ENCODE peak calls at places on chromosomes 4 and X, in ten cellular contexts. H, J, Z, I, W, T, C, K, B and L are unnamed samples.
A peak's percentile ranks its signal among the peaks of the same experiment; 100 is the strongest.

GRCh38 chrX:13223868-13224555 is 95.8 kb downstream of the ATXN3L start:
- DNase-seq in H (peak; percentile 77), J (no peak), Z (no peak), I (peak; percentile 12), W (no peak), T (no peak), C (no peak), K (peak; percentile 89), B (no peak), L (no peak)

GRCh38 chrX:10014462-10015373 is 47.6 kb downstream of the CLDN34 start:
- DNase-seq in H (no peak), J (peak; percentile 84), Z (peak; percentile 85), I (peak; percentile 84), W (peak; percentile 59), T (peak; percentile 95), C (peak; percentile 73), K (peak; percentile 79), B (peak; percentile 86), L (peak; percentile 72)

GRCh38 chrX:114344756-114345155 is 239.1 kb upstream of the HTR2C start:
- DNase-seq in H (no peak), J (peak; percentile 23), Z (peak; percentile 3), I (no peak), W (no peak), T (no peak), C (no peak), K (peak; percentile 63), B (no peak), L (no peak)

GRCh38 chr4:121238461-121238860 is 74.3 kb upstream of the TNIP3 start:
- DNase-seq in H (no peak), J (no peak), Z (no peak), I (no peak), W (no peak), T (no peak), C (no peak), K (no peak), B (peak; percentile 59), L (no peak)

GRCh38 chr4:109631709-109632108 is 71.5 kb downstream of the CASP6 start:
- DNase-seq in H (no peak), J (no peak), Z (peak; percentile 12), I (no peak), W (no peak), T (no peak), C (no peak), K (peak; percentile 24), B (no peak), L (no peak)

GRCh38 chr4:78687818-78688217 is 88.3 kb upstream of the BMP2K start:
- DNase-seq in H (no peak), J (peak; percentile 29), Z (no peak), I (no peak), W (no peak), T (no peak), C (no peak), K (no peak), B (no peak), L (no peak)

GRCh38 chr4:105280338-105280809 is 133.7 kb downstream of the TET2 start:
- DNase-seq in H (peak; percentile 35), J (no peak), Z (no peak), I (no peak), W (no peak), T (no peak), C (no peak), K (peak; percentile 97), B (no peak), L (no peak)

GRCh38 chr4:91025240-91026173 is 898.3 kb downstream of the CCSER1 start:
- DNase-seq in H (no peak), J (no peak), Z (no peak), I (no peak), W (no peak), T (no peak), C (no peak), K (no peak), B (no peak), L (no peak)

GRCh38 chr4:128220286-128221235 is 67.1 kb downstream of the PGRMC2 start:
- DNase-seq in H (no peak), J (peak; percentile 15), Z (no peak), I (no peak), W (no peak), T (no peak), C (no peak), K (peak; percentile 75), B (no peak), L (no peak)

GRCh38 chr4:7285244-7286122 is 93.1 kb downstream of the SORCS2 start:
- DNase-seq in H (no peak), J (no peak), Z (peak; percentile 52), I (no peak), W (no peak), T (no peak), C (no peak), K (no peak), B (no peak), L (no peak)

GRCh38 chr4:52982246-52982950 is 120.3 kb downstream of the RASL11B start:
- DNase-seq in H (no peak), J (peak; percentile 19), Z (peak; percentile 8), I (no peak), W (no peak), T (no peak), C (no peak), K (peak; percentile 76), B (no peak), L (no peak)
- TF ChIP-seq CTCF in H (peak; percentile 54), J (peak; percentile 66), Z (peak; percentile 78), I (peak; percentile 87), W (no peak), T (no peak), C (peak; percentile 91), K (peak; percentile 86), B (peak; percentile 68), L (peak; percentile 60)

GRCh38 chr4:4248036-4248884 is at the start of gene TMEM128:
- DNase-seq in H (peak; percentile 81), J (peak; percentile 95), Z (peak; percentile 93), I (peak; percentile 92), W (peak; percentile 89), T (peak; percentile 97), C (peak; percentile 93), K (peak; percentile 92), B (peak; percentile 89), L (peak; percentile 91)
- TF ChIP-seq CTCF in H (no peak), J (peak; percentile 9), Z (no peak), I (peak; percentile 53), W (no peak), T (peak; percentile 16), C (no peak), K (no peak), B (peak; percentile 26), L (no peak)

DNA sequence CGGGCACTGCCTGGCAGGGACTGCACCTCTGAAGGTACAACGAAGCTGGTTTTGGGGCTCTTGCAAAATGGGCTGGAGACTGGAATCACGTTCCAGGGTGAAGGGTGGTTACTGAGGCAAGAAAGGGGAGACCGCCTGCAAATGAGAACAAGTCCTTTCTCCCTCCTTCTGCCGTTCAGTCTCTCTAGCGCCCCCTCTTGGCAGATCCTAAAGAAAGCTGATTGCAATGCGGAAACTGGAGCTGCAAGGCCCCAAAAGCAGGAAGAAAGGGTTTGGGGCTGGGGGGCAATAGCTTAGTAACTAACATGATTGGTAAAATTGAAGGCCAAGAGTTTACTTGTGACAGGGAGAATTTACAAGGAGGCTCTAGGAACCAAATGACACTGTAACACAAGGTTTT is 222.6 kb upstream of the HAND2 start:
- DNase-seq in H (no peak), J (peak; percentile 40), Z (peak; percentile 61), I (peak; percentile 53), W (no peak), T (no peak), C (peak; percentile 77), K (peak; percentile 46), B (no peak), L (no peak)
- TF ChIP-seq CTCF in H (peak; percentile 78), J (peak; percentile 66), Z (peak; percentile 53), I (peak; percentile 28), W (no peak), T (no peak), C (peak; percentile 90), K (peak; percentile 64), B (peak; percentile 44), L (peak; percentile 50)

GRCh38 chr4:11424000-11424399 is 4.7 kb downstream of the HS3ST1 start:
- DNase-seq in H (peak; percentile 1), J (peak; percentile 28), Z (peak; percentile 30), I (no peak), W (no peak), T (no peak), C (no peak), K (no peak), B (peak; percentile 56), L (no peak)
- TF ChIP-seq CTCF in H (peak; percentile 17), J (peak; percentile 45), Z (peak; percentile 56), I (no peak), W (peak; percentile 42), T (no peak), C (no peak), K (peak; percentile 18), B (peak; percentile 74), L (peak; percentile 45)

GRCh38 chr4:177380730-177381287 is 61.4 kb downstream of the AGA start:
- DNase-seq in H (no peak), J (peak; percentile 28), Z (no peak), I (no peak), W (no peak), T (no peak), C (peak; percentile 56), K (peak; percentile 10), B (no peak), L (no peak)
- TF ChIP-seq CTCF in H (peak; percentile 24), J (peak; percentile 40), Z (no peak), I (no peak), W (no peak), T (no peak), C (peak; percentile 61), K (peak; percentile 19), B (peak; percentile 24), L (no peak)